ENCODE peak calls at places on chromosome 7, in nine cellular contexts. X is heart right ventricle, C is tibial artery, K is hepatocyte, F is transverse colon, H is GM23338, Q is astrocyte, D is left ventricle myocardium inferior, G is adrenal gland. B is an unnamed sample. For H3K4me1, the result is how much of the 10 kb centered on the place peaks cover.

GRCh38 chr7:55504093-55504859 is 68.0 kb downstream of the VOPP1 start:
- DNase-seq in X (no peak), C (peak), K (no peak), F (no peak), H (no peak), Q (peak), D (no peak), G (no peak), B (peak)

GRCh38 chr7:6026011-6026819 is 5.0 kb upstream of the ANKRD61 start:
- DNase-seq in X (peak), C (peak), K (peak), F (peak), H (peak), Q (no peak), D (peak), G (peak), B (peak)

GRCh38 chr7:93232673-93233018 is 480 bp downstream of the VPS50 start:
- DNase-seq in X (no peak), C (no peak), K (no peak), F (no peak), H (peak), Q (no peak), D (no peak), G (no peak), B (no peak)

GRCh38 chr7:24343614-24344013 is 59.6 kb downstream of the NPY start:
- DNase-seq in X (no peak), C (no peak), K (no peak), F (no peak), H (no peak), Q (no peak), D (no peak), G (no peak), B (no peak)

GRCh38 chr7:155930061-155930460 is 117.8 kb upstream of the SHH start:
- DNase-seq in X (no peak), C (no peak), K (no peak), F (no peak), H (no peak), Q (no peak), D (no peak), G (no peak), B (peak)

GRCh38 chr7:79506481-79506880 is 53.0 kb upstream of the MAGI2 start:
- DNase-seq in X (no peak), C (no peak), K (peak), F (no peak), H (peak), Q (peak), D (no peak), G (no peak), B (no peak)

GRCh38 chr7:7745966-7746365 is 27.6 kb upstream of the RPA3 start:
- DNase-seq in X (no peak), C (no peak), K (no peak), F (no peak), H (no peak), Q (no peak), D (no peak), G (no peak), B (no peak)

GRCh38 chr7:74059681-74060588 is 23.7 kb upstream of the LIMK1 start:
- DNase-seq in X (peak), C (peak), K (no peak), F (peak), H (no peak), Q (no peak), D (no peak), G (no peak), B (peak)

GRCh38 chr7:117645456-117646181 is 165.8 kb downstream of the CFTR start:
- DNase-seq in X (no peak), C (no peak), K (no peak), F (no peak), H (no peak), Q (peak), D (no peak), G (no peak), B (no peak)

GRCh38 chr7:32047801-32048200 is 22.4 kb downstream of the PDE1C start:
- DNase-seq in X (no peak), C (no peak), K (no peak), F (no peak), H (no peak), Q (no peak), D (no peak), G (no peak), B (no peak)

GRCh38 chr7:131625817-131626372 is 69.5 kb upstream of the PODXL start:
- DNase-seq in X (peak), C (no peak), K (peak), F (no peak), H (peak), Q (peak), D (peak), G (peak), B (no peak)

GRCh38 chr7:22853674-22854157 is 31.1 kb upstream of the TOMM7 start:
- DNase-seq in X (no peak), C (no peak), K (no peak), F (peak), H (peak), Q (no peak), D (no peak), G (peak), B (peak)

GRCh38 chr7:25181537-25181936 is 46.7 kb downstream of the NPVF start:
- DNase-seq in X (no peak), C (no peak), K (no peak), F (no peak), H (no peak), Q (no peak), D (no peak), G (no peak), B (no peak)

GRCh38 chr7:40306596-40306995 is 171.8 kb downstream of the SUGCT start:
- DNase-seq in X (no peak), C (no peak), K (no peak), F (no peak), H (no peak), Q (peak), D (no peak), G (no peak), B (no peak)

GRCh38 chr7:2824678-2825461 is 19.2 kb downstream of the GNA12 start:
- DNase-seq in X (no peak), C (no peak), K (no peak), F (no peak), H (peak), Q (no peak), D (no peak), G (no peak), B (no peak)

GRCh38 chr7:145082366-145083240 is 246.8 kb upstream of the TPK1 start:
- DNase-seq in X (no peak), C (no peak), K (no peak), F (no peak), H (peak), Q (no peak), D (no peak), G (no peak), B (no peak)

GRCh38 chr7:55022618-55022985 is 3.8 kb downstream of the EGFR start:
- DNase-seq in X (no peak), C (no peak), K (no peak), F (no peak), H (no peak), Q (no peak), D (no peak), G (no peak), B (no peak)

GRCh38 chr7:24778543-24779282 is 21.4 kb upstream of the GSDME start:
- DNase-seq in X (no peak), C (peak), K (no peak), F (no peak), H (no peak), Q (peak), D (peak), G (peak), B (no peak)

GRCh38 chr7:46145412-46145811 is 224.3 kb upstream of the IGFBP3 start:
- DNase-seq in X (no peak), C (no peak), K (peak), F (no peak), H (peak), Q (peak), D (no peak), G (peak), B (no peak)

GRCh38 chr7:149886018-149886416 is 12.2 kb downstream of the ATP6V0E2 start:
- DNase-seq in X (no peak), C (no peak), K (no peak), F (no peak), H (no peak), Q (no peak), D (no peak), G (no peak), B (no peak)

GRCh38 chr7:118642396-118642795 is 417.9 kb downstream of the ANKRD7 start:
- DNase-seq in X (no peak), C (no peak), K (no peak), F (no peak), H (no peak), Q (no peak), D (no peak), G (no peak), B (no peak)

GRCh38 chr7:20176552-20177242 is 40.5 kb downstream of the MACC1 start:
- DNase-seq in X (no peak), C (no peak), K (no peak), F (no peak), H (no peak), Q (no peak), D (no peak), G (no peak), B (no peak)

GRCh38 chr7:150992051-150992640 is 1.3 kb downstream of the NOS3 start:
- DNase-seq in X (no peak), C (no peak), K (no peak), F (no peak), H (no peak), Q (no peak), D (no peak), G (no peak), B (no peak)

GRCh38 chr7:150988230-150989226 is 2.3 kb upstream of the NOS3 start:
- DNase-seq in X (peak), C (peak), K (peak), F (peak), H (peak), Q (no peak), D (peak), G (peak), B (no peak)

GRCh38 chr7:150986556-150986955 is 4.3 kb upstream of the NOS3 start:
- DNase-seq in X (no peak), C (no peak), K (no peak), F (no peak), H (no peak), Q (no peak), D (no peak), G (no peak), B (no peak)

GRCh38 chr7:150990416-150991186 is at the start of gene NOS3:
- DNase-seq in X (no peak), C (no peak), K (peak), F (no peak), H (peak), Q (no peak), D (no peak), G (no peak), B (no peak)

DNA sequence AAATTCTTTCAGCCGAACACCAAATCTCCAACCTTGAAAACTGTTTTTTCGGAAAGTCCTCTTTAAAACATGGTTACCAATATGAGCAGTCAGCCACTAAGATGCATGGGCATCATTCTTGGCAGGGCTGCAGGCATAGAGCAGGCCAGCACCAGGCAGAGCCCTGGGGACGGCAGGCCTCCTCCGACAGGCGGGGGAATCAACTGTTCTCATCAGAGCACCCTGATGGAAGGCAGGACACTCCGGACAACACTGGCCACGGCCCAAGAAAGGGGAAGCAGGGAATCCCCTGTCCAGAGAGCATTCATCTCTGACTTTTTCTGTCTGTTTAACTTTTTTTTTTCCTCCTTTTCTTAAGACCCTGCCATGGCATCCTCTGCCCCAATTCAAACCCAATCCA is 1.4 kb upstream of the NOS3 start:
- DNase-seq in X (no peak), C (no peak), K (no peak), F (no peak), H (no peak), Q (no peak), D (no peak), G (no peak), B (no peak)
- H3K4me1 ChIP-seq in X (half or more), C (under half), K (under half), F (under half), H (under half), Q (under half), D (half or more), G (under half), B (under half)

GRCh38 chr7:45032421-45032820 is 32.4 kb downstream of the CCM2 start:
- DNase-seq in X (no peak), C (peak), K (no peak), F (no peak), H (no peak), Q (no peak), D (no peak), G (no peak), B (no peak)
- H3K4me1 ChIP-seq in X (under half), C (under half), K (under half), F (under half), H (under half), Q (under half), D (under half), G (under half), B (under half)

GRCh38 chr7:47500103-47500563 is 81.8 kb downstream of the TNS3 start:
- DNase-seq in X (no peak), C (no peak), K (peak), F (peak), H (no peak), Q (no peak), D (no peak), G (no peak), B (peak)
- H3K4me1 ChIP-seq in X (under half), C (under half), K (half or more), F (half or more), H (under half), Q (under half), D (half or more), G (half or more), B (under half)

GRCh38 chr7:30165590-30165989 is 30.8 kb downstream of the MTURN start:
- DNase-seq in X (no peak), C (no peak), K (no peak), F (no peak), H (no peak), Q (no peak), D (no peak), G (no peak), B (no peak)

GRCh38 chr7:30164567-30164966 is 29.8 kb downstream of the MTURN start:
- DNase-seq in X (no peak), C (no peak), K (peak), F (no peak), H (peak), Q (peak), D (no peak), G (no peak), B (no peak)

GRCh38 chr7:30168800-30169584 is 34.2 kb downstream of the MTURN start:
- DNase-seq in X (no peak), C (no peak), K (peak), F (no peak), H (peak), Q (peak), D (no peak), G (peak), B (no peak)

GRCh38 chr7:30166155-30166840 is 31.5 kb downstream of the MTURN start:
- DNase-seq in X (no peak), C (no peak), K (peak), F (peak), H (no peak), Q (no peak), D (no peak), G (no peak), B (peak)

DNA sequence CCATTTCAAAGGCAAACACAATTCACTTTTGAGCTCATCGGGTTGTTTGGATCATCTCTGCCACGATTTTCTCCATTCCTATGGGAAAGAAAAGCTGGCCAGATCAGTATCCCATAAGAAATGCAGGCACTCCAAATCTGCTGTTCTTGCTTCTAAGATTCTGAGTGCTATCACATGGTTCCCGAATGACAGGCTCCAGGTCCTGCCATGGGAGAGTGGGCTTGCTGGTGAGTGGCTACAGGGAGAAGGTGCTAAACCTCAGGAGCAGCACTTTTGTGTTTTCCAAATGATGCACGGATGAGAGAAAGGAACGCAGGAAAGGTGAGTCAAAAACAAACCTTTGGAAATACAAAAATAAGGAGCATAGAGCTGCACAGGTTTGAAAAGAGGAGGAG is 32.1 kb downstream of the MTURN start:
- DNase-seq in X (no peak), C (no peak), K (no peak), F (no peak), H (no peak), Q (no peak), D (no peak), G (no peak), B (no peak)
- H3K4me1 ChIP-seq in X (under half), C (under half), K (under half), F (under half), H (under half), Q (under half), D (under half), G (under half), B (under half)

GRCh38 chr7:135745702-135746312 is 2.8 kb downstream of the FAM180A start:
- DNase-seq in X (no peak), C (peak), K (no peak), F (peak), H (no peak), Q (peak), D (peak), G (peak), B (no peak)

GRCh38 chr7:135747366-135747765 is 1.2 kb downstream of the FAM180A start:
- DNase-seq in X (no peak), C (no peak), K (no peak), F (no peak), H (no peak), Q (no peak), D (no peak), G (no peak), B (no peak)

GRCh38 chr7:135744938-135745701 is 3.5 kb downstream of the FAM180A start:
- DNase-seq in X (no peak), C (peak), K (no peak), F (no peak), H (no peak), Q (peak), D (no peak), G (no peak), B (no peak)

GRCh38 chr7:135743907-135744789 is 4.5 kb downstream of the FAM180A start:
- DNase-seq in X (no peak), C (peak), K (no peak), F (no peak), H (no peak), Q (peak), D (peak), G (no peak), B (no peak)

DNA sequence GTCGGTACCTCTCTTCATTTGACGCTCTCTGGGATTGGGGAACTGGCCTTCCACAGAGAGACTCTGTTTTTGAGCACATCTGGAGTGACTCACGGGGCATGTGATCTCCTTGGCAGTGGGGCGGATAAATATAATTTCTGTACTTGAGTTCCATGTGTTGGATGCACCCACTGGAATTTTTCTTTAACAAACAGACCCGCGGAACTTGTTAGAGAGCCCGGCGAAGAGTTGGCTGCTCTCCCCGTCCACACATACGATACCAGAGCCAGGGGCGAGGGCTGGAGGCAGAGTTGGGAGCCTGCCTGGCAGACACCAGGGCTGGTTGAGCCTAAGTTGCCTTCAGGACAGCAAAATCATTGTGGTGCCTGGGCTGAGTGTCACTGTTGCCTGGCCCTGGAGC is at the start of gene FAM180A:
- DNase-seq in X (peak), C (peak), K (no peak), F (peak), H (no peak), Q (peak), D (peak), G (no peak), B (no peak)
- H3K4me1 ChIP-seq in X (under half), C (under half), K (under half), F (under half), H (under half), Q (under half), D (under half), G (under half), B (under half)

GRCh38 chr7:95478139-95479037 is 7.4 kb upstream of the ASB4 start:
- DNase-seq in X (no peak), C (no peak), K (peak), F (peak), H (peak), Q (peak), D (no peak), G (no peak), B (no peak)

GRCh38 chr7:95473276-95473985 is 12.3 kb upstream of the ASB4 start:
- DNase-seq in X (no peak), C (no peak), K (no peak), F (no peak), H (no peak), Q (no peak), D (no peak), G (no peak), B (no peak)

GRCh38 chr7:95472521-95473160 is 13.1 kb upstream of the ASB4 start:
- DNase-seq in X (no peak), C (no peak), K (no peak), F (no peak), H (no peak), Q (peak), D (no peak), G (no peak), B (no peak)

GRCh38 chr7:95476904-95477594 is 8.7 kb upstream of the ASB4 start:
- DNase-seq in X (no peak), C (peak), K (peak), F (peak), H (peak), Q (peak), D (peak), G (peak), B (peak)

DNA sequence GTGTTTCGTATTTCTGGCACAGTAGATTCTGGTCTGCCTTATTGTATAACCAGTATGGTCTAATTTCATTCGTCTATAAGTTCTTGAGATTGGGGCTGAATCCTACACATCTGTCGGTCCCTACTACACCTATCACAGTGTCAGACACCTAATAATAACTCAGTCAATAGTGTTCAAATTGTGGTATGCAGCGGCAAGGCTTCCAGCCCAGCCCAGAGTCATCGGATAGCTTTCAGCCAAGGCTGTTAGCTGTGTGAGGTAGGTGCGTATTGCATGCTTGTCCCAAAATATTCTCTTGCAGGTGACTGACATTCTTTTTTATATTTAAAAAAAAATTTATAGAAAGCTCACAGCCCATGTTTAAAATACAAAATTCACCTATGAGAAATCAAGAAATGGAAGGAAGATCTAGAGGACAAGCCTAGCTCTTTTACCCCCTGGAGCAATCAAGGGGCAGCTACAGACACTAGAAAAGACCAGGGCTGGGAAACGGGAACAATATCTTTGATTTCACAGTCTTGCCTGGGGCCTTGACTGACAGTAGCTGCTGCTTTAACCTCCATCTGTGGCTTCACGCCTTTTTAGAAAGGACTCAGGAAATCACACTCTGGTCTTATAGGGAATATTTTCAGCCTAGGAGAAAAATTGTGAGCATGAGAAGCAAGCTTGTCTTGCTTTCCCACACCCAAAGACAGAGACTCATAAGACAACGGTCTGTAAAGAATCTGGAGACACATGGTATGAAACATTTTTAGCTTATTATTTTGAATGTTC is 9.5 kb upstream of the ASB4 start:
- DNase-seq in X (no peak), C (no peak), K (no peak), F (no peak), H (peak), Q (no peak), D (no peak), G (no peak), B (no peak)
- H3K4me1 ChIP-seq in X (under half), C (under half), K (under half), F (under half), H (under half), Q (under half), D (under half), G (under half), B (under half)

GRCh38 chr7:158284617-158285382 is 302.8 kb downstream of the PTPRN2 start:
- DNase-seq in X (no peak), C (peak), K (no peak), F (no peak), H (no peak), Q (no peak), D (no peak), G (peak), B (peak)
- H3K4me1 ChIP-seq in X (under half), C (under half), K (under half), F (under half), H (under half), Q (under half), D (under half), G (under half), B (under half)

B was measured in stomach.